ENCODE peak calls at places on chromosome 10, in seven cellular contexts. One of them, this sample, is unnamed.
A peak's percentile ranks its signal among the peaks of the same experiment; 100 is the strongest.

GRCh38 chr10:95330966-95331453 is 40.2 kb upstream of the PDLIM1 start:
- DNase-seq in heart left ventricle: no peak
- DNase-seq in esophagus squamous epithelium: no peak
- DNase-seq in H1: no peak
- DNase-seq in heart right ventricle: no peak
- DNase-seq in CD8-positive, alpha-beta T cell: no peak
- DNase-seq in IMR-90: peak; percentile 52
- DNase-seq in this sample: no peak

GRCh38 chr10:79246606-79247275 is 100.5 kb upstream of the PPIF start:
- DNase-seq in heart left ventricle: peak; percentile 89
- DNase-seq in esophagus squamous epithelium: no peak
- DNase-seq in H1: no peak
- DNase-seq in heart right ventricle: peak; percentile 84
- DNase-seq in CD8-positive, alpha-beta T cell: no peak
- DNase-seq in IMR-90: no peak
- DNase-seq in this sample: no peak

GRCh38 chr10:31622993-31623392 is 304.0 kb downstream of the ZEB1 start:
- DNase-seq in heart left ventricle: no peak
- DNase-seq in esophagus squamous epithelium: no peak
- DNase-seq in H1: no peak
- DNase-seq in heart right ventricle: no peak
- DNase-seq in CD8-positive, alpha-beta T cell: no peak
- DNase-seq in IMR-90: peak; percentile 73
- DNase-seq in this sample: no peak

GRCh38 chr10:3412646-3413045 is 240.1 kb upstream of the PITRM1 start:
- DNase-seq in heart left ventricle: no peak
- DNase-seq in esophagus squamous epithelium: no peak
- DNase-seq in H1: no peak
- DNase-seq in heart right ventricle: no peak
- DNase-seq in CD8-positive, alpha-beta T cell: no peak
- DNase-seq in IMR-90: no peak
- DNase-seq in this sample: no peak

GRCh38 chr10:88810196-88810961 is 7.8 kb downstream of the LIPM start:
- DNase-seq in heart left ventricle: no peak
- DNase-seq in esophagus squamous epithelium: no peak
- DNase-seq in H1: no peak
- DNase-seq in heart right ventricle: no peak
- DNase-seq in CD8-positive, alpha-beta T cell: peak; percentile 20
- DNase-seq in IMR-90: peak; percentile 72
- DNase-seq in this sample: no peak

GRCh38 chr10:126349096-126349495 is 39.2 kb downstream of the ADAM12 start:
- DNase-seq in heart left ventricle: no peak
- DNase-seq in esophagus squamous epithelium: no peak
- DNase-seq in H1: no peak
- DNase-seq in heart right ventricle: no peak
- DNase-seq in CD8-positive, alpha-beta T cell: no peak
- DNase-seq in IMR-90: no peak
- DNase-seq in this sample: no peak

GRCh38 chr10:13234172-13234571 is at the start of gene UCMA:
- DNase-seq in heart left ventricle: no peak
- DNase-seq in esophagus squamous epithelium: no peak
- DNase-seq in H1: no peak
- DNase-seq in heart right ventricle: no peak
- DNase-seq in CD8-positive, alpha-beta T cell: no peak
- DNase-seq in IMR-90: no peak
- DNase-seq in this sample: no peak

GRCh38 chr10:70167246-70167645 is 3.1 kb downstream of the SAR1A start:
- DNase-seq in heart left ventricle: no peak
- DNase-seq in esophagus squamous epithelium: no peak
- DNase-seq in H1: no peak
- DNase-seq in heart right ventricle: no peak
- DNase-seq in CD8-positive, alpha-beta T cell: no peak
- DNase-seq in IMR-90: no peak
- DNase-seq in this sample: no peak

GRCh38 chr10:59868974-59869940 is 37.1 kb downstream of the CCDC6 start:
- DNase-seq in heart left ventricle: no peak
- DNase-seq in esophagus squamous epithelium: no peak
- DNase-seq in H1: no peak
- DNase-seq in heart right ventricle: no peak
- DNase-seq in CD8-positive, alpha-beta T cell: no peak
- DNase-seq in IMR-90: no peak
- DNase-seq in this sample: no peak

GRCh38 chr10:132391372-132392020 is 5.5 kb upstream of the PWWP2B start:
- DNase-seq in heart left ventricle: no peak
- DNase-seq in esophagus squamous epithelium: no peak
- DNase-seq in H1: no peak
- DNase-seq in heart right ventricle: no peak
- DNase-seq in CD8-positive, alpha-beta T cell: no peak
- DNase-seq in IMR-90: no peak
- DNase-seq in this sample: peak; percentile 29
- H3K4me1 ChIP-seq in heart left ventricle: peaks cover 16% of the 10 kb centered on the region
- H3K4me1 ChIP-seq in esophagus squamous epithelium: peaks cover 6% of the 10 kb centered on the region
- H3K4me1 ChIP-seq in H1: no peaks in the 10 kb centered on the region
- H3K4me1 ChIP-seq in heart right ventricle: peaks cover 19% of the 10 kb centered on the region
- H3K4me1 ChIP-seq in CD8-positive, alpha-beta T cell: peaks cover 5% of the 10 kb centered on the region
- H3K4me1 ChIP-seq in IMR-90: peaks cover 14% of the 10 kb centered on the region
- H3K4me1 ChIP-seq in this sample: peaks cover 10% of the 10 kb centered on the region

DNA sequence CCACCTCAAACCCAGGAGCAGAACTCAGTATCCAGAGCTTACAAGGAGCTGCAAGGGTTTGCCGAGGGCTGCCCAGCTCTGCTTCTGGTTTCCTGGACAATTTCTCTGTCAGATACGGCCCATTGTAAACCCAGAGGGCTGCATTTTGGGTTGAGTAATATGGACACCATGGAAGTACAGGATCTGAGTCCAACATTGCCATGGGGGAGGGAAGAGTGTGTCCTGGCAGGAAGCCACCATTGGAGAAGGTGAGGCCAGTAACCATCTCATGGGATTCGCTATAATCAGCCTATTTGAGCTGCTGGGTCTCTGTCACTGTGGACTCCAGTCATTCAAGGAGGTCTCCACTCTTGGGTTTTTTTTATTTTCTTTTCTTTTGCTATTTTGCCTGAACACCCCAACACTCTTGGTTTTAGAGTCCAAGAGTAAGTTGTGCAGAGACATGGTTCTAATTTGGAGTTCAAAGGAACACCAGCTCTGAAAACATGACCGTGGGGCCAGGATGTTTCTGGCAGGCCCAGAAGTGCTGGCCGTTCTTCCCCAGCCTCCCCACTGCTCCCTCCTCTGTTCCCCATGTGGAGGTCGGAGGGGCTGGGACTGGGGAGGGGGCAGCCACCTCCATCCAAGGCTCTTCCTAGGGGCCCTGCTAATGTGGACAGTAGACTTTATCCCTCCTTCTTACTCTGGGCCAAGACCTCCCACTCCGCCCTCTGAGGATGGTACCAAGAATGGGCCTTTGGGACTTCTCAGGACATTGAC is 46.2 kb downstream of the CHST3 start:
- DNase-seq in heart left ventricle: no peak
- DNase-seq in esophagus squamous epithelium: no peak
- DNase-seq in H1: no peak
- DNase-seq in heart right ventricle: no peak
- DNase-seq in CD8-positive, alpha-beta T cell: no peak
- DNase-seq in IMR-90: no peak
- DNase-seq in this sample: no peak
- TF ChIP-seq CTCF in heart left ventricle: no peak
- TF ChIP-seq CTCF in esophagus squamous epithelium: no peak
- TF ChIP-seq CTCF in H1: no peak
- TF ChIP-seq CTCF in heart right ventricle: no peak
- TF ChIP-seq CTCF in CD8-positive, alpha-beta T cell: no peak
- TF ChIP-seq CTCF in IMR-90: no peak
- TF ChIP-seq CTCF in this sample: no peak

GRCh38 chr10:123149568-123150228 is 1.8 kb downstream of the HMX2 start:
- DNase-seq in heart left ventricle: no peak
- DNase-seq in esophagus squamous epithelium: no peak
- DNase-seq in H1: peak; percentile 74
- DNase-seq in heart right ventricle: no peak
- DNase-seq in CD8-positive, alpha-beta T cell: peak; percentile 49
- DNase-seq in IMR-90: peak; percentile 42
- DNase-seq in this sample: peak; percentile 47
- H3K4me3 ChIP-seq in heart left ventricle: peak overlapping the region; percentile 52
- H3K4me3 ChIP-seq in esophagus squamous epithelium: peak overlapping the region; percentile 64
- H3K4me3 ChIP-seq in H1: peak overlapping the region; percentile 21
- H3K4me3 ChIP-seq in heart right ventricle: peak overlapping the region; percentile 15
- H3K4me3 ChIP-seq in CD8-positive, alpha-beta T cell: peak overlapping the region; percentile 55
- H3K4me3 ChIP-seq in IMR-90: peak overlapping the region; percentile 36
- H3K4me3 ChIP-seq in this sample: no peak overlapping the region

GRCh38 chr10:49841615-49842180 is 79.6 kb upstream of the OGDHL start:
- DNase-seq in heart left ventricle: no peak
- DNase-seq in esophagus squamous epithelium: no peak
- DNase-seq in H1: no peak
- DNase-seq in heart right ventricle: no peak
- DNase-seq in CD8-positive, alpha-beta T cell: no peak
- DNase-seq in IMR-90: no peak
- DNase-seq in this sample: no peak

GRCh38 chr10:49844775-49845561 is 82.8 kb upstream of the OGDHL start:
- DNase-seq in heart left ventricle: no peak
- DNase-seq in esophagus squamous epithelium: no peak
- DNase-seq in H1: no peak
- DNase-seq in heart right ventricle: no peak
- DNase-seq in CD8-positive, alpha-beta T cell: no peak
- DNase-seq in IMR-90: peak; percentile 76
- DNase-seq in this sample: peak; percentile 4
- H3K4me1 ChIP-seq in heart left ventricle: no peaks in the 10 kb centered on the region
- H3K4me1 ChIP-seq in esophagus squamous epithelium: no peaks in the 10 kb centered on the region
- H3K4me1 ChIP-seq in H1: no peaks in the 10 kb centered on the region
- H3K4me1 ChIP-seq in heart right ventricle: no peaks in the 10 kb centered on the region
- H3K4me1 ChIP-seq in CD8-positive, alpha-beta T cell: no peaks in the 10 kb centered on the region
- H3K4me1 ChIP-seq in IMR-90: peaks cover 5% of the 10 kb centered on the region
- H3K4me1 ChIP-seq in this sample: no peaks in the 10 kb centered on the region

DNA sequence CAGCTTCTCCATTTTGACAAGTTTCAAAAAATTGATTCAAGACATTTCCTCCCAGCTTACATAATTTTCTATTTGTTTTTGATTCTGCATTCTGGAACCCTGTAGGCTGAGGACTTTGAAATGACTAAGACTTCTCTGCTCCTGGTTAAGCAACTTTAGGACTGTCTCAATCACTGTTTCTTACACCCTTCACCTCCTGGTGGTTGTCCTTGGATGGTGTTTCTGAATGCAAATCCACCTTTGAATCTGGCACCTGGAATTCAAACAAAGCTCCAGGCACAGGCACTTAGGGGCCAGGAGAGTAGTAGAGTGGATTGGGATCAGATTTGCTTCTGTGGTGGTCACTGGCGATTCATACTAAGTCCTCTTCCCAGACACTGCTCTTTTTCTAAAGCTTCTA is 595.5 kb downstream of the LRMDA start:
- DNase-seq in heart left ventricle: no peak
- DNase-seq in esophagus squamous epithelium: no peak
- DNase-seq in H1: no peak
- DNase-seq in heart right ventricle: no peak
- DNase-seq in CD8-positive, alpha-beta T cell: no peak
- DNase-seq in IMR-90: no peak
- DNase-seq in this sample: no peak
- TF ChIP-seq CTCF in heart left ventricle: no peak
- TF ChIP-seq CTCF in esophagus squamous epithelium: no peak
- TF ChIP-seq CTCF in H1: no peak
- TF ChIP-seq CTCF in heart right ventricle: no peak
- TF ChIP-seq CTCF in CD8-positive, alpha-beta T cell: no peak
- TF ChIP-seq CTCF in IMR-90: no peak
- TF ChIP-seq CTCF in this sample: no peak

This sample was measured in mucosa of descending colon.